ENCODE peak calls at places on chromosomes 3 and 15, in seven cellular contexts. One of them, this sample, is unnamed.
A peak's percentile ranks its signal among the peaks of the same experiment; 100 is the strongest.

GRCh38 chr15:64478863-64479262 is 18.5 kb downstream of the ZNF609 start:
- DNase-seq in left ventricle myocardium inferior: no peak
- DNase-seq in small intestine: no peak
- DNase-seq in tibial nerve: no peak
- DNase-seq in CD8-positive, alpha-beta T cell: no peak
- DNase-seq in adrenal gland: no peak
- DNase-seq in SJSA1: no peak
- DNase-seq in this sample: no peak

GRCh38 chr3:126028096-126028495 is 55.8 kb downstream of the SLC41A3 start:
- DNase-seq in SJSA1: no peak
- DNase-seq in tibial nerve: no peak
- DNase-seq in small intestine: no peak
- DNase-seq in left ventricle myocardium inferior: no peak
- DNase-seq in adrenal gland: no peak
- DNase-seq in CD8-positive, alpha-beta T cell: no peak
- DNase-seq in this sample: no peak

GRCh38 chr15:35756588-35756987 is 210.6 kb upstream of the DPH6 start:
- DNase-seq in small intestine: no peak
- DNase-seq in CD8-positive, alpha-beta T cell: no peak
- DNase-seq in left ventricle myocardium inferior: no peak
- DNase-seq in SJSA1: no peak
- DNase-seq in adrenal gland: no peak
- DNase-seq in tibial nerve: no peak
- DNase-seq in this sample: no peak

GRCh38 chr15:84684092-84684491 is 26.1 kb upstream of the NMB start:
- DNase-seq in tibial nerve: no peak
- DNase-seq in CD8-positive, alpha-beta T cell: no peak
- DNase-seq in adrenal gland: no peak
- DNase-seq in left ventricle myocardium inferior: no peak
- DNase-seq in SJSA1: no peak
- DNase-seq in small intestine: no peak
- DNase-seq in this sample: no peak

GRCh38 chr3:39150170-39150802 is 3.1 kb downstream of the CSRNP1 start:
- DNase-seq in small intestine: no peak
- DNase-seq in CD8-positive, alpha-beta T cell: no peak
- DNase-seq in tibial nerve: no peak
- DNase-seq in left ventricle myocardium inferior: no peak
- DNase-seq in adrenal gland: peak; percentile 51
- DNase-seq in SJSA1: no peak
- DNase-seq in this sample: no peak

GRCh38 chr3:151541184-151541583 is 80.3 kb upstream of the IGSF10 start:
- DNase-seq in left ventricle myocardium inferior: no peak
- DNase-seq in CD8-positive, alpha-beta T cell: no peak
- DNase-seq in adrenal gland: no peak
- DNase-seq in tibial nerve: no peak
- DNase-seq in SJSA1: no peak
- DNase-seq in small intestine: no peak
- DNase-seq in this sample: no peak

GRCh38 chr15:70318594-70318993 is 220.9 kb upstream of the TLE3 start:
- DNase-seq in small intestine: no peak
- DNase-seq in CD8-positive, alpha-beta T cell: no peak
- DNase-seq in left ventricle myocardium inferior: no peak
- DNase-seq in adrenal gland: no peak
- DNase-seq in SJSA1: no peak
- DNase-seq in tibial nerve: no peak
- DNase-seq in this sample: no peak

GRCh38 chr3:126367316-126367805 is 10.2 kb upstream of the KLF15 start:
- DNase-seq in small intestine: peak; percentile 15
- DNase-seq in SJSA1: no peak
- DNase-seq in CD8-positive, alpha-beta T cell: no peak
- DNase-seq in tibial nerve: no peak
- DNase-seq in left ventricle myocardium inferior: no peak
- DNase-seq in adrenal gland: no peak
- DNase-seq in this sample: peak; percentile 19

GRCh38 chr3:6803652-6804051 is 57.3 kb upstream of the GRM7 start:
- DNase-seq in left ventricle myocardium inferior: no peak
- DNase-seq in adrenal gland: no peak
- DNase-seq in SJSA1: no peak
- DNase-seq in CD8-positive, alpha-beta T cell: no peak
- DNase-seq in tibial nerve: no peak
- DNase-seq in small intestine: peak; percentile 8
- DNase-seq in this sample: no peak

GRCh38 chr15:34726407-34727100 is 28.2 kb downstream of the GJD2 start:
- DNase-seq in CD8-positive, alpha-beta T cell: no peak
- DNase-seq in left ventricle myocardium inferior: no peak
- DNase-seq in tibial nerve: no peak
- DNase-seq in adrenal gland: no peak
- DNase-seq in small intestine: no peak
- DNase-seq in SJSA1: peak; percentile 75
- DNase-seq in this sample: no peak

GRCh38 chr15:83651541-83651940 is 2.4 kb upstream of the ADAMTSL3 start:
- DNase-seq in small intestine: no peak
- DNase-seq in tibial nerve: no peak
- DNase-seq in SJSA1: no peak
- DNase-seq in adrenal gland: no peak
- DNase-seq in CD8-positive, alpha-beta T cell: no peak
- DNase-seq in left ventricle myocardium inferior: no peak
- DNase-seq in this sample: no peak

GRCh38 chr3:195209836-195210551 is 61.0 kb downstream of the XXYLT1 start:
- DNase-seq in small intestine: no peak
- DNase-seq in adrenal gland: peak; percentile 73
- DNase-seq in SJSA1: no peak
- DNase-seq in CD8-positive, alpha-beta T cell: no peak
- DNase-seq in tibial nerve: peak; percentile 49
- DNase-seq in left ventricle myocardium inferior: peak; percentile 61
- DNase-seq in this sample: peak; percentile 76

GRCh38 chr3:73365756-73366397 is 258.9 kb downstream of the PDZRN3 start:
- DNase-seq in SJSA1: no peak
- DNase-seq in left ventricle myocardium inferior: peak; percentile 72
- DNase-seq in tibial nerve: peak; percentile 45
- DNase-seq in small intestine: no peak
- DNase-seq in CD8-positive, alpha-beta T cell: no peak
- DNase-seq in adrenal gland: peak; percentile 79
- DNase-seq in this sample: peak; percentile 61

GRCh38 chr15:95377251-95377852 is 953.1 kb upstream of the NR2F2 start:
- DNase-seq in CD8-positive, alpha-beta T cell: no peak
- DNase-seq in SJSA1: no peak
- DNase-seq in adrenal gland: no peak
- DNase-seq in left ventricle myocardium inferior: no peak
- DNase-seq in tibial nerve: no peak
- DNase-seq in small intestine: no peak
- DNase-seq in this sample: no peak

GRCh38 chr15:101170568-101171350 is 81.1 kb downstream of the CHSY1 start:
- DNase-seq in small intestine: no peak
- DNase-seq in left ventricle myocardium inferior: no peak
- DNase-seq in SJSA1: no peak
- DNase-seq in tibial nerve: peak; percentile 33
- DNase-seq in CD8-positive, alpha-beta T cell: no peak
- DNase-seq in adrenal gland: no peak
- DNase-seq in this sample: peak; percentile 74

GRCh38 chr3:24387493-24387892 is 107.2 kb downstream of the THRB start:
- DNase-seq in small intestine: no peak
- DNase-seq in SJSA1: peak; percentile 49
- DNase-seq in tibial nerve: no peak
- DNase-seq in left ventricle myocardium inferior: no peak
- DNase-seq in adrenal gland: no peak
- DNase-seq in CD8-positive, alpha-beta T cell: no peak
- DNase-seq in this sample: no peak

GRCh38 chr15:100781061-100781960 is 98.3 kb upstream of the ALDH1A3 start:
- DNase-seq in adrenal gland: no peak
- DNase-seq in tibial nerve: peak; percentile 3
- DNase-seq in CD8-positive, alpha-beta T cell: no peak
- DNase-seq in left ventricle myocardium inferior: no peak
- DNase-seq in small intestine: no peak
- DNase-seq in SJSA1: no peak
- DNase-seq in this sample: no peak

GRCh38 chr3:183254816-183255730 is 2.0 kb downstream of the B3GNT5 start:
- DNase-seq in tibial nerve: no peak
- DNase-seq in small intestine: peak; percentile 77
- DNase-seq in SJSA1: no peak
- DNase-seq in left ventricle myocardium inferior: no peak
- DNase-seq in CD8-positive, alpha-beta T cell: no peak
- DNase-seq in adrenal gland: no peak
- DNase-seq in this sample: no peak

GRCh38 chr15:23890218-23890617 is 203.1 kb upstream of the NDN start:
- DNase-seq in left ventricle myocardium inferior: no peak
- DNase-seq in SJSA1: no peak
- DNase-seq in small intestine: no peak
- DNase-seq in tibial nerve: no peak
- DNase-seq in CD8-positive, alpha-beta T cell: no peak
- DNase-seq in adrenal gland: no peak
- DNase-seq in this sample: no peak

GRCh38 chr3:104149154-104149553 is 1217.6 kb upstream of the ALCAM start:
- DNase-seq in tibial nerve: no peak
- DNase-seq in left ventricle myocardium inferior: no peak
- DNase-seq in CD8-positive, alpha-beta T cell: no peak
- DNase-seq in small intestine: no peak
- DNase-seq in adrenal gland: no peak
- DNase-seq in SJSA1: no peak
- DNase-seq in this sample: no peak

GRCh38 chr15:88950600-88951160 is 37.5 kb upstream of the MFGE8 start:
- DNase-seq in small intestine: no peak
- DNase-seq in CD8-positive, alpha-beta T cell: no peak
- DNase-seq in adrenal gland: no peak
- DNase-seq in SJSA1: no peak
- DNase-seq in left ventricle myocardium inferior: no peak
- DNase-seq in tibial nerve: no peak
- DNase-seq in this sample: no peak

GRCh38 chr3:39192490-39193092 is at the start of gene XIRP1:
- DNase-seq in SJSA1: no peak
- DNase-seq in tibial nerve: no peak
- DNase-seq in small intestine: no peak
- DNase-seq in left ventricle myocardium inferior: peak; percentile 63
- DNase-seq in adrenal gland: no peak
- DNase-seq in CD8-positive, alpha-beta T cell: no peak
- DNase-seq in this sample: peak; percentile 90

GRCh38 chr3:165820685-165821123 is 16.5 kb downstream of the BCHE start:
- DNase-seq in adrenal gland: no peak
- DNase-seq in tibial nerve: no peak
- DNase-seq in SJSA1: no peak
- DNase-seq in small intestine: no peak
- DNase-seq in CD8-positive, alpha-beta T cell: no peak
- DNase-seq in left ventricle myocardium inferior: no peak
- DNase-seq in this sample: no peak

GRCh38 chr3:188437921-188438320 is 284.0 kb downstream of the LPP start:
- DNase-seq in adrenal gland: no peak
- DNase-seq in tibial nerve: no peak
- DNase-seq in SJSA1: no peak
- DNase-seq in CD8-positive, alpha-beta T cell: no peak
- DNase-seq in small intestine: no peak
- DNase-seq in left ventricle myocardium inferior: no peak
- DNase-seq in this sample: no peak

GRCh38 chr3:197352382-197352781 is 54.0 kb upstream of the DLG1 start:
- DNase-seq in adrenal gland: peak; percentile 92
- DNase-seq in small intestine: no peak
- DNase-seq in left ventricle myocardium inferior: peak; percentile 71
- DNase-seq in tibial nerve: no peak
- DNase-seq in CD8-positive, alpha-beta T cell: no peak
- DNase-seq in SJSA1: no peak
- DNase-seq in this sample: peak; percentile 93

GRCh38 chr15:48555244-48555804 is 90.2 kb downstream of the FBN1 start:
- DNase-seq in CD8-positive, alpha-beta T cell: no peak
- DNase-seq in SJSA1: no peak
- DNase-seq in adrenal gland: no peak
- DNase-seq in left ventricle myocardium inferior: no peak
- DNase-seq in tibial nerve: no peak
- DNase-seq in small intestine: no peak
- DNase-seq in this sample: no peak

GRCh38 chr3:56930706-56931105 is 129.0 kb upstream of the ARHGEF3 start:
- DNase-seq in adrenal gland: no peak
- DNase-seq in SJSA1: peak; percentile 43
- DNase-seq in tibial nerve: no peak
- DNase-seq in CD8-positive, alpha-beta T cell: no peak
- DNase-seq in left ventricle myocardium inferior: no peak
- DNase-seq in small intestine: no peak
- DNase-seq in this sample: no peak

GRCh38 chr3:29649815-29650547 is 369.1 kb downstream of the RBMS3 start:
- DNase-seq in SJSA1: peak; percentile 20
- DNase-seq in tibial nerve: no peak
- DNase-seq in small intestine: peak; percentile 2
- DNase-seq in adrenal gland: peak; percentile 12
- DNase-seq in CD8-positive, alpha-beta T cell: no peak
- DNase-seq in left ventricle myocardium inferior: peak; percentile 24
- DNase-seq in this sample: no peak

GRCh38 chr15:73891328-73891975 is 18.1 kb downstream of the TBC1D21 start:
- DNase-seq in adrenal gland: no peak
- DNase-seq in SJSA1: no peak
- DNase-seq in left ventricle myocardium inferior: no peak
- DNase-seq in CD8-positive, alpha-beta T cell: no peak
- DNase-seq in tibial nerve: no peak
- DNase-seq in small intestine: no peak
- DNase-seq in this sample: no peak

GRCh38 chr3:10496121-10496863 is 9.1 kb downstream of the ATP2B2 start:
- DNase-seq in CD8-positive, alpha-beta T cell: no peak
- DNase-seq in SJSA1: no peak
- DNase-seq in small intestine: no peak
- DNase-seq in left ventricle myocardium inferior: no peak
- DNase-seq in tibial nerve: no peak
- DNase-seq in adrenal gland: no peak
- DNase-seq in this sample: peak; percentile 34

GRCh38 chr15:27798807-27799206 is 300.3 kb downstream of the OCA2 start:
- DNase-seq in small intestine: no peak
- DNase-seq in CD8-positive, alpha-beta T cell: no peak
- DNase-seq in SJSA1: no peak
- DNase-seq in adrenal gland: no peak
- DNase-seq in left ventricle myocardium inferior: no peak
- DNase-seq in tibial nerve: no peak
- DNase-seq in this sample: no peak
- H3K9me3 ChIP-seq in small intestine: no peaks in the 10 kb centered on the region
- H3K9me3 ChIP-seq in CD8-positive, alpha-beta T cell: no peaks in the 10 kb centered on the region
- H3K9me3 ChIP-seq in SJSA1: no peaks in the 10 kb centered on the region
- H3K9me3 ChIP-seq in adrenal gland: no peaks in the 10 kb centered on the region
- H3K9me3 ChIP-seq in left ventricle myocardium inferior: peaks cover 4% of the 10 kb centered on the region
- H3K9me3 ChIP-seq in tibial nerve: peaks cover 6% of the 10 kb centered on the region
- H3K9me3 ChIP-seq in this sample: peaks cover 5% of the 10 kb centered on the region

GRCh38 chr15:59444980-59445500 is 7.1 kb downstream of the FAM81A start:
- DNase-seq in small intestine: no peak
- DNase-seq in CD8-positive, alpha-beta T cell: no peak
- DNase-seq in tibial nerve: no peak
- DNase-seq in left ventricle myocardium inferior: no peak
- DNase-seq in SJSA1: no peak
- DNase-seq in adrenal gland: no peak
- DNase-seq in this sample: no peak
- H3K27ac ChIP-seq in small intestine: no peak overlapping the region
- H3K27ac ChIP-seq in CD8-positive, alpha-beta T cell: no peak overlapping the region
- H3K27ac ChIP-seq in tibial nerve: peak overlapping the region; percentile 78
- H3K27ac ChIP-seq in left ventricle myocardium inferior: no peak overlapping the region
- H3K27ac ChIP-seq in SJSA1: no peak overlapping the region
- H3K27ac ChIP-seq in adrenal gland: no peak overlapping the region
- H3K27ac ChIP-seq in this sample: no peak overlapping the region

GRCh38 chr15:98728107-98728810 is 79.9 kb downstream of the IGF1R start:
- DNase-seq in left ventricle myocardium inferior: no peak
- DNase-seq in adrenal gland: no peak
- DNase-seq in SJSA1: no peak
- DNase-seq in tibial nerve: no peak
- DNase-seq in CD8-positive, alpha-beta T cell: no peak
- DNase-seq in small intestine: no peak
- DNase-seq in this sample: no peak
- H3K4me1 ChIP-seq in left ventricle myocardium inferior: peaks cover 100% of the 10 kb centered on the region
- H3K4me1 ChIP-seq in adrenal gland: peaks cover 45% of the 10 kb centered on the region
- H3K4me1 ChIP-seq in SJSA1: peaks cover 58% of the 10 kb centered on the region
- H3K4me1 ChIP-seq in tibial nerve: peaks cover 87% of the 10 kb centered on the region
- H3K4me1 ChIP-seq in CD8-positive, alpha-beta T cell: peaks cover 14% of the 10 kb centered on the region
- H3K4me1 ChIP-seq in small intestine: peaks cover 16% of the 10 kb centered on the region
- H3K4me1 ChIP-seq in this sample: peaks cover 56% of the 10 kb centered on the region

GRCh38 chr15:25177955-25178801 is 223.4 kb downstream of the SNRPN start:
- DNase-seq in left ventricle myocardium inferior: peak; percentile 7
- DNase-seq in tibial nerve: no peak
- DNase-seq in adrenal gland: peak; percentile 2
- DNase-seq in small intestine: no peak
- DNase-seq in CD8-positive, alpha-beta T cell: no peak
- DNase-seq in SJSA1: no peak
- DNase-seq in this sample: peak; percentile 5
- H3K9me3 ChIP-seq in left ventricle myocardium inferior: peaks cover 77% of the 10 kb centered on the region
- H3K9me3 ChIP-seq in tibial nerve: peaks cover 100% of the 10 kb centered on the region
- H3K9me3 ChIP-seq in adrenal gland: no peaks in the 10 kb centered on the region
- H3K9me3 ChIP-seq in small intestine: peaks cover 6% of the 10 kb centered on the region
- H3K9me3 ChIP-seq in CD8-positive, alpha-beta T cell: no peaks in the 10 kb centered on the region
- H3K9me3 ChIP-seq in SJSA1: peaks cover 8% of the 10 kb centered on the region
- H3K9me3 ChIP-seq in this sample: peaks cover 13% of the 10 kb centered on the region